ENCODE peak calls at places on chromosomes 5 and 9, in seven cellular contexts. Y, S, G, C, J, B and R are unnamed samples.
A peak's percentile ranks its signal among the peaks of the same experiment; 100 is the strongest.

GRCh38 chr5:88829053-88829452 is 53.9 kb downstream of the MEF2C start:
- DNase-seq in Y (no peak), S (no peak), G (no peak), C (peak; percentile 13), J (no peak), B (no peak), R (no peak)

GRCh38 chr5:79878721-79879336 is 112.2 kb downstream of the MTX3 start:
- DNase-seq in Y (no peak), S (peak; percentile 56), G (no peak), C (peak; percentile 51), J (peak; percentile 5), B (peak; percentile 1), R (no peak)

GRCh38 chr5:17428176-17428800 is 69.7 kb upstream of the TAF11L2 start:
- DNase-seq in Y (no peak), S (no peak), G (no peak), C (no peak), J (no peak), B (no peak), R (no peak)

GRCh38 chr5:174444791-174445190 is 279.6 kb upstream of the MSX2 start:
- DNase-seq in Y (no peak), S (no peak), G (no peak), C (no peak), J (no peak), B (no peak), R (no peak)

GRCh38 chr5:170536498-170536897 is 32.7 kb downstream of the KCNIP1 start:
- DNase-seq in Y (no peak), S (no peak), G (no peak), C (no peak), J (no peak), B (no peak), R (no peak)

GRCh38 chr9:4116708-4117460 is 183.0 kb downstream of the GLIS3 start:
- DNase-seq in Y (no peak), S (no peak), G (no peak), C (no peak), J (no peak), B (no peak), R (no peak)

GRCh38 chr9:106482733-106483132 is 380.2 kb upstream of the ZNF462 start:
- DNase-seq in Y (no peak), S (no peak), G (no peak), C (peak; percentile 42), J (no peak), B (peak; percentile 30), R (no peak)

GRCh38 chr5:163586431-163587033 is 81.1 kb downstream of the MAT2B start:
- DNase-seq in Y (no peak), S (no peak), G (no peak), C (peak; percentile 73), J (no peak), B (no peak), R (no peak)

GRCh38 chr9:127200106-127200862 is 64.3 kb upstream of the GARNL3 start:
- DNase-seq in Y (no peak), S (no peak), G (no peak), C (no peak), J (no peak), B (no peak), R (no peak)

GRCh38 chr5:137833463-137833862 is 34.2 kb upstream of the MYOT start:
- DNase-seq in Y (peak; percentile 47), S (no peak), G (peak; percentile 21), C (peak; percentile 96), J (no peak), B (peak; percentile 50), R (no peak)

GRCh38 chr9:106233116-106233515 is 538.8 kb downstream of the TMEM38B start:
- DNase-seq in Y (no peak), S (no peak), G (no peak), C (no peak), J (no peak), B (no peak), R (no peak)

GRCh38 chr9:133525677-133526076 is 918 bp upstream of the MYMK start:
- DNase-seq in Y (no peak), S (no peak), G (no peak), C (peak; percentile 32), J (no peak), B (no peak), R (no peak)
- H2BK120ac ChIP-seq in Y (no peak overlapping the region), S (no peak overlapping the region), G (no peak overlapping the region), C (no peak overlapping the region), J (peak overlapping the region; percentile 77), B (peak overlapping the region; percentile 36), R (no peak overlapping the region)

GRCh38 chr9:111696796-111697195 is 35.4 kb downstream of the GNG10 start:
- DNase-seq in Y (no peak), S (no peak), G (no peak), C (no peak), J (no peak), B (no peak), R (no peak)
- H2BK120ac ChIP-seq in Y (no peak overlapping the region), S (no peak overlapping the region), G (no peak overlapping the region), C (no peak overlapping the region), J (no peak overlapping the region), B (no peak overlapping the region), R (no peak overlapping the region)

GRCh38 chr9:91655215-91655614 is 231.6 kb upstream of the NFIL3 start:
- DNase-seq in Y (no peak), S (no peak), G (peak; percentile 76), C (no peak), J (no peak), B (no peak), R (no peak)

GRCh38 chr9:91657501-91657900 is 233.9 kb upstream of the NFIL3 start:
- DNase-seq in Y (no peak), S (no peak), G (no peak), C (no peak), J (no peak), B (no peak), R (no peak)

GRCh38 chr9:91655664-91656063 is 232.0 kb upstream of the NFIL3 start:
- DNase-seq in Y (no peak), S (no peak), G (no peak), C (no peak), J (no peak), B (no peak), R (no peak)

GRCh38 chr9:91658513-91659105 is 235.0 kb upstream of the NFIL3 start:
- DNase-seq in Y (no peak), S (no peak), G (no peak), C (no peak), J (no peak), B (no peak), R (no peak)

GRCh38 chr9:91654527-91654926 is 230.9 kb upstream of the NFIL3 start:
- DNase-seq in Y (no peak), S (no peak), G (no peak), C (peak; percentile 52), J (no peak), B (no peak), R (no peak)
- H2BK120ac ChIP-seq in Y (no peak overlapping the region), S (no peak overlapping the region), G (no peak overlapping the region), C (no peak overlapping the region), J (no peak overlapping the region), B (no peak overlapping the region), R (no peak overlapping the region)

GRCh38 chr5:36763454-36763853 is 113.1 kb upstream of the NIPBL start:
- DNase-seq in Y (no peak), S (no peak), G (no peak), C (no peak), J (no peak), B (no peak), R (no peak)

GRCh38 chr5:36770125-36770524 is 106.4 kb upstream of the NIPBL start:
- DNase-seq in Y (no peak), S (no peak), G (no peak), C (no peak), J (no peak), B (no peak), R (no peak)

GRCh38 chr5:36769129-36769528 is 107.4 kb upstream of the NIPBL start:
- DNase-seq in Y (no peak), S (no peak), G (no peak), C (no peak), J (no peak), B (no peak), R (no peak)

DNA sequence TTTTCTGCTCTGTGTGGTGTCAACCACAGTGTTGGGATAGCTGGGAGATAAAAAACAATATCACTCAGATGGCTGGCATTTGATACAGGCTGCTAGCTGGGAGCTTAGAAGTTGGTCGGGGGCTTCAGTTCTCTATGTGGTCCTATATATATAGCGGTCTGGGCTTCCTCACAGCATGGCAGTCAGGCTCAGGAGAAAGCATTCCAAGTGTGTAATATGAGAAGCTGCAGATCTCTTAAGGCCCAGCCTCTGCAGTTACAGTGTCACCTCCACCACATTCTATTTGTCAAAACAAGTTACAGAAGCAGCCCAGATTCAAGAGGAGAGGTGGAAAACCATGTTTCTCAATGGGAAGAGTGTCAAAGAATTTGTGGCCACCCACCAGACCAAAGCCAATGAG is 108.1 kb upstream of the NIPBL start:
- DNase-seq in Y (no peak), S (no peak), G (no peak), C (no peak), J (no peak), B (no peak), R (no peak)
- H2BK120ac ChIP-seq in Y (no peak overlapping the region), S (no peak overlapping the region), G (no peak overlapping the region), C (no peak overlapping the region), J (no peak overlapping the region), B (no peak overlapping the region), R (no peak overlapping the region)

GRCh38 chr5:180331647-180331950 is 21.5 kb downstream of the GFPT2 start:
- DNase-seq in Y (no peak), S (peak; percentile 76), G (peak; percentile 43), C (peak; percentile 97), J (no peak), B (peak; percentile 92), R (peak; percentile 35)
- H2BK120ac ChIP-seq in Y (peak overlapping the region; percentile 56), S (no peak overlapping the region), G (peak overlapping the region; percentile 68), C (peak overlapping the region; percentile 66), J (peak overlapping the region; percentile 14), B (no peak overlapping the region), R (no peak overlapping the region)

DNA sequence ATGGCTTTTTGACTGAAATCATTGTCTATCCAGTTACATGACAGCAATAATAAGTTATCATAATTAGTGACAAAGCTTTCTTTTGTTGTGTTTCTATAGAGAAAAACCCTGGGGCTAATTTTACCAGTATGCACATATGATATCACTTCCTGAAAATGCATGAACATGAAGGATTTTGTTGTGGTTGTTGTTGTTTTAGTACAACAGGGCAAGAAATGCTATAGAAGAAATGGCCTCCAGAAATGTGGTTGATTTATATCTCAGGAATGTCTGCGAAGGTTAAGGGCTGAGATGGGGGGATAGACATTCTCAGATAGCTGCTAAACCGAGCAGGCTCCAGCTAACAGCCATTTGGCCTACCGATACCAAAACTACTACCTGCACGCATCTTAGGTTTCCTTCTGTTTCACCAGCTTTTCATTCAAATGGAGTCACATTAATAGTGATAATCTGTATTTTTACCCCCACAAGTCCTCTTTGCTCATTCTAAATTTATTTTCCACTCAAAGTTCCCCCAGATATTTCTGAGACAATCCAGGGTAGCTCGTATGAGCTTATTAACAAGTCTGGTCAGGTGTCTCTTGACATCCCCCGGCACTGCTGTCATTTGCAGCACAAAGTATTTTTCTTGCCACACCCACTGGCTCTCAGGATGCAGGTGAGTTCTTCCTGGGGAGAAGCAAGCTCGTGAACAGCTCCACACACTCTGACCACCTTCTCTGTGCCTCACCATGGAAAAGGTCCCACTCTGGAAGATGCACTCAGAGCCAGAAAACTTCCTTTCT is 232.4 kb upstream of the GAS1 start:
- DNase-seq in Y (no peak), S (no peak), G (peak; percentile 68), C (peak; percentile 6), J (no peak), B (peak; percentile 35), R (no peak)
- H2BK120ac ChIP-seq in Y (no peak overlapping the region), S (no peak overlapping the region), G (peak overlapping the region; percentile 52), C (no peak overlapping the region), J (no peak overlapping the region), B (no peak overlapping the region), R (no peak overlapping the region)

GRCh38 chr5:81350507-81350906 is 43.4 kb downstream of the ACOT12 start:
- DNase-seq in Y (no peak), S (no peak), G (no peak), C (no peak), J (no peak), B (no peak), R (no peak)
- H2BK120ac ChIP-seq in Y (no peak overlapping the region), S (no peak overlapping the region), G (no peak overlapping the region), C (no peak overlapping the region), J (no peak overlapping the region), B (no peak overlapping the region), R (no peak overlapping the region)